ENCODE peak calls at places on chromosomes 11 and 22, in four cellular contexts. One of them, this sample, is unnamed.
A peak's percentile ranks its signal among the peaks of the same experiment; 100 is the strongest.

GRCh38 chr11:48001438-48002021 is 21.2 kb downstream of the PTPRJ start:
- DNase-seq in H1: no peak
- DNase-seq in A673: no peak
- DNase-seq in IMR-90: peak; percentile 94
- DNase-seq in this sample: no peak

GRCh38 chr11:94656968-94657367 is 89.8 kb downstream of the PIWIL4 start:
- DNase-seq in A673: peak; percentile 56
- DNase-seq in IMR-90: no peak
- DNase-seq in H1: no peak
- DNase-seq in this sample: no peak

GRCh38 chr22:31122532-31123291 is at the start of gene INPP5J:
- DNase-seq in A673: peak; percentile 64
- DNase-seq in H1: no peak
- DNase-seq in IMR-90: peak; percentile 50
- DNase-seq in this sample: peak; percentile 44

GRCh38 chr11:109697140-109697843 is 275.3 kb downstream of the C11orf87 start:
- DNase-seq in H1: peak; percentile 47
- DNase-seq in IMR-90: peak; percentile 50
- DNase-seq in A673: peak; percentile 75
- DNase-seq in this sample: peak; percentile 64

GRCh38 chr11:63536669-63537292 is at the start of gene PLAAT4:
- DNase-seq in A673: peak; percentile 18
- DNase-seq in IMR-90: peak; percentile 58
- DNase-seq in H1: no peak
- DNase-seq in this sample: peak; percentile 41

GRCh38 chr11:4804280-4804679 is at the start of gene OR52R1:
- DNase-seq in IMR-90: no peak
- DNase-seq in A673: no peak
- DNase-seq in H1: no peak
- DNase-seq in this sample: no peak

GRCh38 chr11:120256178-120256577 is 16.2 kb downstream of the POU2F3 start:
- DNase-seq in IMR-90: no peak
- DNase-seq in H1: no peak
- DNase-seq in A673: no peak
- DNase-seq in this sample: no peak

GRCh38 chr11:104738918-104739317 is 159.3 kb downstream of the CASP12 start:
- DNase-seq in H1: no peak
- DNase-seq in IMR-90: no peak
- DNase-seq in A673: no peak
- DNase-seq in this sample: no peak

GRCh38 chr11:66850588-66851250 is 6.1 kb upstream of the LRFN4 start:
- DNase-seq in A673: no peak
- DNase-seq in IMR-90: no peak
- DNase-seq in H1: no peak
- DNase-seq in this sample: no peak

GRCh38 chr11:617912-618682 is 2.3 kb upstream of the IRF7 start:
- DNase-seq in IMR-90: no peak
- DNase-seq in A673: no peak
- DNase-seq in H1: peak; percentile 45
- DNase-seq in this sample: no peak

GRCh38 chr22:46604306-46604690 is 15.9 kb upstream of the GRAMD4 start:
- DNase-seq in H1: no peak
- DNase-seq in A673: peak; percentile 67
- DNase-seq in IMR-90: peak; percentile 12
- DNase-seq in this sample: no peak

GRCh38 chr11:73995247-73995646 is 12.6 kb upstream of the UCP2 start:
- DNase-seq in H1: no peak
- DNase-seq in A673: no peak
- DNase-seq in IMR-90: peak; percentile 16
- DNase-seq in this sample: no peak

GRCh38 chr22:46813816-46814597 is 51.6 kb downstream of the TBC1D22A start:
- DNase-seq in A673: no peak
- DNase-seq in IMR-90: peak; percentile 61
- DNase-seq in H1: peak; percentile 39
- DNase-seq in this sample: no peak

GRCh38 chr11:69113646-69114340 is 41.9 kb upstream of the SMIM38 start:
- DNase-seq in A673: no peak
- DNase-seq in IMR-90: no peak
- DNase-seq in H1: no peak
- DNase-seq in this sample: no peak

GRCh38 chr11:118174006-118174567 is 2.4 kb downstream of the SCN2B start:
- DNase-seq in IMR-90: no peak
- DNase-seq in H1: no peak
- DNase-seq in A673: no peak
- DNase-seq in this sample: no peak

GRCh38 chr11:31875861-31876625 is 64.9 kb upstream of the PAX6 start:
- DNase-seq in A673: no peak
- DNase-seq in IMR-90: no peak
- DNase-seq in H1: no peak
- DNase-seq in this sample: no peak

GRCh38 chr22:47166446-47167016 is 404.1 kb downstream of the TBC1D22A start:
- DNase-seq in H1: peak; percentile 30
- DNase-seq in A673: no peak
- DNase-seq in IMR-90: no peak
- DNase-seq in this sample: no peak

DNA sequence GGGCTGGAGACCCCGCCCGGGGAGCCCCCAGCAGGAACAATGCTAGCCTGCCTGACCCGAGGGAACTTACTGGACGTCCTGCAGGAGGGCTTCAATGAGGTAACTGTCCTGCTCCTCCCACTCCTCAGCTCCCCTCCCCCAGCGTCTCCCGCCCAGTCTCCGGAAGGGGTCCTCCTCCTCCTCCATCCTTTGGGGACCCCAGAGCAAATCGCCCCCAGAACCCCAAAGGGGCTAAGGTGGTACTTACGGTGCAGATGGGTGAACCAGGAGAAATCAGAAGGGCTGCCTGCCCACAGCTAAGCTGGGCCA is 272 bp downstream of the DIXDC1 start:
- DNase-seq in IMR-90: no peak
- DNase-seq in H1: peak; percentile 86
- DNase-seq in A673: no peak
- DNase-seq in this sample: no peak
- H3K4me1 ChIP-seq in IMR-90: peaks cover 31% of the 10 kb centered on the region
- H3K4me1 ChIP-seq in H1: peaks cover 12% of the 10 kb centered on the region
- H3K4me1 ChIP-seq in A673: peaks cover 44% of the 10 kb centered on the region
- H3K4me1 ChIP-seq in this sample: peaks cover 30% of the 10 kb centered on the region

DNA sequence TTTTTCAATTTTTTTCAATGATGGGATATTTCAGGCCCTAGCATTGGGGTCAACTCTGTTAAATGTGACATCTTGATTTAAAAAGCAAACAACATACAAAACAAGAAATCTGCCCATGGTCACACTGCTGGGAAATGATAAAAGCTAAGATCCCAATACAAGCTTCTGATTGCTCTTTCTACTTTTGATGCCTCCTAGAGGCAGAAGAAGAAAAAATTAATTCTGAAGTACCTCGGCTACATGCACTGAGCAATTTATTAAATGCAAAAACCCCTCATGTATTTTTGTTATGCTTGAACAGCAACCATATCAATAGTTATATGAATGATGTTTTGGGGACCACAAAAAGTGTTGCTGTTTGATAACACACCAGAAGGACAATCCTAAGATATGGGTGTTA is 342.1 kb upstream of the NARS2 start:
- DNase-seq in A673: no peak
- DNase-seq in IMR-90: peak; percentile 6
- DNase-seq in H1: no peak
- DNase-seq in this sample: peak; percentile 45
- TF ChIP-seq CTCF in A673: no peak
- TF ChIP-seq CTCF in IMR-90: peak; percentile 29
- TF ChIP-seq CTCF in H1: no peak
- TF ChIP-seq CTCF in this sample: peak; percentile 59

DNA sequence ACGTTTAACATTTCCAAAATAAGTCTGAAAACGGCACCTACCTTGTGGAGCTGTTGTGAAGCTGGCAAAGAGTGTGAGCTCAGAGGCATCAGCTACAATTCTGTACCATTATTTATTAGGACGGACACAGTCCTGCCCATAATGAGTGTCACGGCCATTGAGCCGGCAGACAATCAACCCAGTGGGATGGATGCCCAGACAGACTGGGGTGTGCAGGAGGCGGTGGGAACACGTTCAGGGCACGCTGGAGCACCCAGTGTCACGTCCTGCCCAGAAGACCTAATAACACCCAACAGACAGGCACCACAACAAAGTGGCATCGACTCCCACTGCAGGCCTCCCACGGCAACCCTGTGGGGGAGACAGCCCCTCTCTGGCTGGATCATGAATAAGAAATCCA is 34.5 kb downstream of the TPST2 start:
- DNase-seq in H1: no peak
- DNase-seq in IMR-90: no peak
- DNase-seq in A673: no peak
- DNase-seq in this sample: no peak
- H3K4me3 ChIP-seq in H1: no peak overlapping the region
- H3K4me3 ChIP-seq in IMR-90: no peak overlapping the region
- H3K4me3 ChIP-seq in A673: no peak overlapping the region
- H3K4me3 ChIP-seq in this sample: no peak overlapping the region

DNA sequence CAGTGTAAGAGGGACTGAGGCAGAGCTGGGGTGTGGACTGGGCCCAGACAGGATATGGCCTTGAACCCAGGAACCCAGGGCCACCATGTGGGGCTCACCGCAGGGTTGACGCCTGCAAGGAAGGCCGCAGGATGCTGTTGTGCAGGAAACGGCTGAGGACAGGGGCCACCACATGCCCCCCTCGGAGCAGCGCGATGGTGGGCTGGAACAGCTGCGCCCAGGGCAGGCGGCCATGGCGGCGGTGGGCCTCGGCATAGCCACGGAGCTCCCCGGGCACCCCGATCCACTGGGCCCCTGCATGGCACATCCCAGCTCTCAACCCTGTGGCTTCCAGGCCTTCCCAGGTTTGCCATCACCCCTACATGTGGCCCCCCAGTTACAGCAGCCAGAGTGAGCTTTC is 12.2 kb downstream of the GGT5 start:
- DNase-seq in A673: no peak
- DNase-seq in H1: no peak
- DNase-seq in IMR-90: no peak
- DNase-seq in this sample: no peak
- H3K4me1 ChIP-seq in A673: no peaks in the 10 kb centered on the region
- H3K4me1 ChIP-seq in H1: peaks cover 4% of the 10 kb centered on the region
- H3K4me1 ChIP-seq in IMR-90: no peaks in the 10 kb centered on the region
- H3K4me1 ChIP-seq in this sample: no peaks in the 10 kb centered on the region

GRCh38 chr11:85937838-85938237 is 82.7 kb downstream of the CCDC83 start:
- DNase-seq in H1: no peak
- DNase-seq in IMR-90: no peak
- DNase-seq in A673: no peak
- DNase-seq in this sample: no peak
- TF ChIP-seq CTCF in H1: no peak
- TF ChIP-seq CTCF in IMR-90: no peak
- TF ChIP-seq CTCF in A673: no peak
- TF ChIP-seq CTCF in this sample: no peak

GRCh38 chr11:61509058-61510029 is 795 bp downstream of the LRRC10B start:
- DNase-seq in IMR-90: peak; percentile 69
- DNase-seq in H1: peak; percentile 84
- DNase-seq in A673: peak; percentile 97
- DNase-seq in this sample: peak; percentile 78
- H3K4me3 ChIP-seq in IMR-90: no peak overlapping the region
- H3K4me3 ChIP-seq in H1: no peak overlapping the region
- H3K4me3 ChIP-seq in A673: peak overlapping the region; percentile 53
- H3K4me3 ChIP-seq in this sample: peak overlapping the region; percentile 47

GRCh38 chr11:121894581-121894980 is 221.4 kb downstream of the BLID start:
- DNase-seq in H1: no peak
- DNase-seq in IMR-90: peak; percentile 70
- DNase-seq in A673: no peak
- DNase-seq in this sample: peak; percentile 66
- H3K4me1 ChIP-seq in H1: peaks cover 4% of the 10 kb centered on the region
- H3K4me1 ChIP-seq in IMR-90: peaks cover 26% of the 10 kb centered on the region
- H3K4me1 ChIP-seq in A673: peaks cover 11% of the 10 kb centered on the region
- H3K4me1 ChIP-seq in this sample: peaks cover 56% of the 10 kb centered on the region

GRCh38 chr22:37498289-37498909 is 12.2 kb upstream of the MFNG start:
- DNase-seq in IMR-90: no peak
- DNase-seq in H1: peak; percentile 90
- DNase-seq in A673: peak; percentile 50
- DNase-seq in this sample: no peak
- TF ChIP-seq CTCF in IMR-90: peak; percentile 17
- TF ChIP-seq CTCF in H1: peak; percentile 94
- TF ChIP-seq CTCF in A673: peak; percentile 74
- TF ChIP-seq CTCF in this sample: peak; percentile 46

DNA sequence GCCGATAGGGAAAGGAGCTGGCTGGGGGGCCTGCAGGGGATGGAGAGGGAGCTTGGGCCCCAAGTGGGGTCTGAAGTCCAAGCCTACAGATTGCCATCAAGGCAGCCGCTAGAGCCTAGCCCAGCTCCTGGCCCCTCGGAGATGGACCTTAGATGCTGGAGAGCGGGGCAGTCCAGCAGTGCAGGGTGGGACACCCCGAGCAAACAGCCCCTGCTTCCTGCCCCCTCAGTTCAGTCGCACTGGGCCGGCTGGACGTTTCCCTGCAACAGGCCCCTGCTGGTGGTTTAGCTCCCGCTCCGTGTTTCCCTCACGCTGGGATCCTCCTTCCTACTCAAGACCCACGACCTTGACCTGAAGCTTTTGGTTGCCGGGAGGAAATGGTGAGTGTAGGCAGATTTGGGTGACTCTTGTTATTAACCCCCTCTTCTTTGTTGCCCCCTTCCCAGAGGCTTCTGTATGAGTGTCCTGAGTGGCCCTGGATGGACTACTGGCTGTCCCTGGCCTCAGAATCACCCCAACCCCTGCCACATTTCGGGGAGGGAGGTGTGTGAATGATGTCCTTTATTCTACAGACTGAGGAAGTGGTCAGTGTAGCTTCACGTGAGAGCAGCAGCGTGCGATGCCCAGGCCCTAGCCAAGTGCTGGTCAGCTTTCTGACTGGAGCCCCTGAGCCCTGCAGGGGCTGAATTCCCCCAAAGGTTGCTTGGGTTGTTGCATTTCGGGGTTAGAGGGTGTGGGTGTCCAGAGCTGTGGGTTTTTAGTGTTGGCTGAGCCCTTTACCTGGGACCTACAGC is 2.7 kb downstream of the ST3GAL4 start:
- DNase-seq in H1: no peak
- DNase-seq in A673: no peak
- DNase-seq in IMR-90: no peak
- DNase-seq in this sample: no peak
- H3K4me3 ChIP-seq in H1: no peak overlapping the region
- H3K4me3 ChIP-seq in A673: no peak overlapping the region
- H3K4me3 ChIP-seq in IMR-90: no peak overlapping the region
- H3K4me3 ChIP-seq in this sample: peak overlapping the region; percentile 83

This sample was measured in PC-3.